ENCODE peak calls at places on chromosomes 13 and 19, in seven cellular contexts. E is ovary; X is GM23338; Y is IMR-90; D is CD4-positive, alpha-beta memory T cell; Q is astrocyte; K is endodermal cell. J is an unnamed sample.

GRCh38 chr13:73850104-73850898 is 283.9 kb downstream of the KLF12 start:
- DNase-seq in E (no peak), X (no peak), Y (no peak), D (no peak), Q (no peak), K (no peak), J (no peak)

GRCh38 chr19:55683449-55684261 is 8.6 kb downstream of the EPN1 start:
- DNase-seq in E (no peak), X (no peak), Y (no peak), D (no peak), Q (no peak), K (no peak), J (no peak)

GRCh38 chr19:29495971-29496441 is 29.8 kb upstream of the VSTM2B start:
- DNase-seq in E (no peak), X (no peak), Y (no peak), D (no peak), Q (no peak), K (peak; percentile 22), J (no peak)

GRCh38 chr19:47002106-47002766 is 17.4 kb upstream of the NPAS1 start:
- DNase-seq in E (no peak), X (peak; percentile 60), Y (no peak), D (no peak), Q (no peak), K (peak; percentile 75), J (peak; percentile 72)

GRCh38 chr13:43185206-43185605 is 161.8 kb downstream of the DNAJC15 start:
- DNase-seq in E (no peak), X (no peak), Y (no peak), D (no peak), Q (no peak), K (no peak), J (no peak)

GRCh38 chr13:53075356-53076041 is 46.9 kb downstream of the OLFM4 start:
- DNase-seq in E (no peak), X (no peak), Y (no peak), D (no peak), Q (no peak), K (peak; percentile 48), J (no peak)

GRCh38 chr19:42122691-42123607 is 9.3 kb downstream of the POU2F2 start:
- DNase-seq in E (no peak), X (no peak), Y (no peak), D (no peak), Q (no peak), K (no peak), J (peak; percentile 63)

GRCh38 chr13:46598140-46598819 is 45.3 kb downstream of the LRCH1 start:
- DNase-seq in E (no peak), X (no peak), Y (no peak), D (no peak), Q (no peak), K (no peak), J (no peak)

GRCh38 chr13:34128661-34129060 is 310.7 kb downstream of the RFC3 start:
- DNase-seq in E (no peak), X (no peak), Y (no peak), D (no peak), Q (no peak), K (no peak), J (no peak)

GRCh38 chr13:66693656-66694055 is 536.5 kb downstream of the PCDH9 start:
- DNase-seq in E (no peak), X (no peak), Y (no peak), D (no peak), Q (no peak), K (no peak), J (no peak)

GRCh38 chr19:5171711-5172110 is 168.9 kb downstream of the PTPRS start:
- DNase-seq in E (no peak), X (no peak), Y (no peak), D (no peak), Q (peak; percentile 30), K (no peak), J (no peak)

GRCh38 chr19:47188507-47189033 is 42.4 kb downstream of the BBC3 start:
- DNase-seq in E (no peak), X (no peak), Y (no peak), D (no peak), Q (no peak), K (no peak), J (no peak)

GRCh38 chr19:19745496-19746285 is 12.8 kb upstream of the ZNF14 start:
- DNase-seq in E (no peak), X (no peak), Y (no peak), D (no peak), Q (no peak), K (no peak), J (peak; percentile 53)

GRCh38 chr19:7658219-7658686 is 10.6 kb upstream of the RETN start:
- DNase-seq in E (no peak), X (peak; percentile 63), Y (no peak), D (peak; percentile 56), Q (no peak), K (no peak), J (peak; percentile 75)

GRCh38 chr13:39858794-39859193 is 203.3 kb downstream of the COG6 start:
- DNase-seq in E (no peak), X (no peak), Y (no peak), D (no peak), Q (no peak), K (no peak), J (no peak)

GRCh38 chr13:90882551-90882950 is 464.9 kb upstream of the MIR17HG start:
- DNase-seq in E (no peak), X (no peak), Y (no peak), D (no peak), Q (no peak), K (no peak), J (no peak)

GRCh38 chr13:61111529-61111928 is 304.1 kb downstream of the PCDH20 start:
- DNase-seq in E (no peak), X (no peak), Y (no peak), D (no peak), Q (no peak), K (no peak), J (no peak)

GRCh38 chr13:93169980-93170379 is 56.6 kb upstream of the GPC6 start:
- DNase-seq in E (no peak), X (no peak), Y (peak; percentile 97), D (no peak), Q (peak; percentile 100), K (no peak), J (no peak)

GRCh38 chr13:44231786-44232516 is 141.7 kb upstream of the SERP2 start:
- DNase-seq in E (peak; percentile 73), X (peak; percentile 77), Y (peak; percentile 96), D (no peak), Q (peak; percentile 96), K (peak; percentile 95), J (peak; percentile 76)

DNA sequence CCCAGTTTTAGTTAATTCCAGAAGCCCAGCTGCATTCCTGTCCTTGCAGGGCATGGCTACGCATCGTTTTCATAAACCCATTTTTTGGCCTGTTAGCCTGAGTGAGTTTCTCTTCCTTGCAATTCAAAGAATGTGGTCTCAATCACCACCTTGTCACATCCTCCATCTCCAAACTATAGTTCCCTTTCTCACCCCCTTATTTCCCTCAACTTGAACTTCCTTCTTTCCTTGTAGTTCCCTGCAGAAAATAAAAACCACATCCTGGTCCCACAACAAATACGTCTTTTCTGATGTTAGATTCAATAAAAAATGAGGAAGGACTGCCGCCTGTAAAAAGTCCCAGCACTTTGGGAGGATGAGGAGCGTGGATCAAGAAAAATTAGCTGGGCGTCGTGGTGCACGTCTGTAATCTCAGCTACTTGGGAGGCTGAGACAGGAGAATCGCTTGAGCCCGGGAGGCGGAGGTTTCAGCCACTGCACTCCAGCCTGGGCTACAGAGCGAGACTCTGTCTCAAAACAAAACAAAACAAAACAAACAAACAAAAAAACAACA is 13.2 kb downstream of the ADGRE3 start:
- DNase-seq in E (no peak), X (peak; percentile 11), Y (no peak), D (no peak), Q (no peak), K (no peak), J (no peak)
- H3K4me3 ChIP-seq in E (no peak overlapping the region), X (no peak overlapping the region), Y (no peak overlapping the region), D (no peak overlapping the region), Q (no peak overlapping the region), K (no peak overlapping the region), J (no peak overlapping the region)

GRCh38 chr19:40512110-40512472 is 45.3 kb downstream of the SPTBN4 start:
- DNase-seq in E (no peak), X (no peak), Y (no peak), D (no peak), Q (no peak), K (no peak), J (no peak)

GRCh38 chr19:40512473-40513344 is 45.9 kb downstream of the SPTBN4 start:
- DNase-seq in E (no peak), X (peak; percentile 82), Y (peak; percentile 11), D (no peak), Q (no peak), K (peak; percentile 84), J (peak; percentile 88)

GRCh38 chr19:40513741-40514315 is 47.0 kb downstream of the SPTBN4 start:
- DNase-seq in E (no peak), X (no peak), Y (no peak), D (no peak), Q (no peak), K (no peak), J (no peak)

GRCh38 chr19:40511487-40511886 is 44.7 kb downstream of the SPTBN4 start:
- DNase-seq in E (no peak), X (no peak), Y (no peak), D (no peak), Q (no peak), K (no peak), J (no peak)

DNA sequence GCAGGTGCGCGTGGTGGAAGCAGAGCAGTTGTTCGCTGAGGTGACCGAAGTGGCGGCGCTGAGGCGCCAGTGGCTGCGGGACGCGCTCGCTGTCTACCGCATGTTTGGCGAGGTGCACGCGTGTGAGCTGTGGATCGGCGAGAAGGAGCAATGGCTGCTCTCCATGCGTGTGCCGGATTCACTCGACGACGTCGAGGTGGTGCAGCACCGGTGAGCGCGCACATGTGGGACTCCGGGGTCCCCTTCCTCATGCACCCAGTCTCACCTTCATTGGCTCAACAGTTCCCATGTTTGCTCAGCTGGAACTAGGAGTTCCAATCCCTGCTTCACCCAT is 46.5 kb downstream of the SPTBN4 start:
- DNase-seq in E (no peak), X (no peak), Y (no peak), D (no peak), Q (no peak), K (no peak), J (no peak)
- H3K27me3 ChIP-seq in E (no peaks in the 10 kb centered on the region), X (peaks cover 89% of the 10 kb centered on the region), Y (peaks cover 47% of the 10 kb centered on the region), D (peaks cover 12% of the 10 kb centered on the region), Q (peaks cover 49% of the 10 kb centered on the region), K (peaks cover 95% of the 10 kb centered on the region), J (peaks cover 63% of the 10 kb centered on the region)

DNA sequence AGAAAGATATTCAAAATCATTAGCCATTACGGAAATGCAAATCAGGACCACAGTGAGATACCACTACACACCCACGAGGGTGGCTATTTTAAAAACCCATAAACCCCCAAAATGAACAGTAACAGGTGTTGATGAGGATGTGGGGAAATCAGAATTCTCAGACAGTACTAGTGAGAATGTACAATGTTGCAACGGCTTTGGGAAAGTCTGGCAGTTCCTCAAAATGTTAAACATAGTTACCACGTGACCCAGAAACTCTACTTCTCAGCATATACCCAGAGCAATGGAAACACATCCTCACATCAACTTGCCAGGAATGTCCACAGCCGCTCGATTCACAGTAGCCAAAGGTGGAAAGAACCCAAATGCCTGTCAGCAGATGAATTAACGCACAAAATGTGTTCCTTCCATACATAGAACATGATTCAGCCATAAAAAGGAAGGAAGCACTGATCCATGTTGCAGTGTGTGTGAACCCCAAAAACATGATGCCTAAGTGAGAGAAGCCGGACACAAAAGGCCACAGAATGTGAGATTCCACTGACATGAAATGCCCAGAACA is 7.0 kb downstream of the PLVAP start:
- DNase-seq in E (no peak), X (no peak), Y (peak; percentile 58), D (no peak), Q (peak; percentile 6), K (no peak), J (no peak)
- H3K4me3 ChIP-seq in E (no peak overlapping the region), X (no peak overlapping the region), Y (no peak overlapping the region), D (no peak overlapping the region), Q (no peak overlapping the region), K (no peak overlapping the region), J (no peak overlapping the region)

GRCh38 chr13:78595819-78596700 is 7.3 kb downstream of the POU4F1 start:
- DNase-seq in E (no peak), X (peak; percentile 75), Y (no peak), D (no peak), Q (no peak), K (peak; percentile 86), J (peak; percentile 92)
- H3K27me3 ChIP-seq in E (no peaks in the 10 kb centered on the region), X (peaks cover 100% of the 10 kb centered on the region), Y (peaks cover 79% of the 10 kb centered on the region), D (peaks cover 90% of the 10 kb centered on the region), Q (peaks cover 89% of the 10 kb centered on the region), K (peaks cover 100% of the 10 kb centered on the region), J (peaks cover 100% of the 10 kb centered on the region)

J was measured in H7.